ENCODE peak calls at places on chromosomes 5 and 9, in seven cellular contexts. M is A549, C is neural progenitor cell, K is lower leg skin, I is colonic mucosa, H is IMR-90, T is foreskin fibroblast. E is an unnamed sample.

GRCh38 chr5:101728933-101729332 is 567.2 kb downstream of the SLCO4C1 start:
- DNase-seq in M (peak; percentile 15), C (peak; percentile 34), K (no peak), I (no peak), H (no peak), T (no peak), E (no peak)

GRCh38 chr9:98798254-98798653 is 1.9 kb upstream of the ANKS6 start:
- DNase-seq in M (no peak), C (no peak), K (no peak), I (no peak), H (no peak), T (no peak), E (no peak)

GRCh38 chr5:20213803-20214202 is 225.8 kb upstream of the CDH18 start:
- DNase-seq in M (no peak), C (no peak), K (no peak), I (no peak), H (no peak), T (no peak), E (peak; percentile 34)

GRCh38 chr9:134396258-134396742 is 70.0 kb downstream of the RXRA start:
- DNase-seq in M (no peak), C (no peak), K (no peak), I (no peak), H (no peak), T (no peak), E (no peak)

GRCh38 chr5:174352681-174353080 is 307.2 kb downstream of the NSG2 start:
- DNase-seq in M (no peak), C (no peak), K (no peak), I (no peak), H (no peak), T (no peak), E (no peak)

GRCh38 chr9:115593587-115594091 is 475.7 kb upstream of the TNC start:
- DNase-seq in M (peak; percentile 61), C (peak; percentile 61), K (no peak), I (no peak), H (peak; percentile 78), T (peak; percentile 42), E (peak; percentile 70)

GRCh38 chr9:131255731-131256197 is 20.5 kb downstream of the FAM78A start:
- DNase-seq in M (no peak), C (no peak), K (no peak), I (no peak), H (no peak), T (no peak), E (no peak)

GRCh38 chr9:3850083-3850482 is 324.3 kb upstream of the RFX3 start:
- DNase-seq in M (no peak), C (no peak), K (no peak), I (no peak), H (no peak), T (no peak), E (no peak)

GRCh38 chr5:134515801-134516200 is 9.7 kb upstream of the JADE2 start:
- DNase-seq in M (no peak), C (no peak), K (no peak), I (no peak), H (no peak), T (no peak), E (no peak)

GRCh38 chr9:437066-438015 is 222.7 kb downstream of the DOCK8 start:
- DNase-seq in M (no peak), C (no peak), K (no peak), I (no peak), H (peak; percentile 77), T (peak; percentile 6), E (peak; percentile 57)

GRCh38 chr5:36177715-36178556 is 26.0 kb downstream of the SKP2 start:
- DNase-seq in M (peak; percentile 56), C (peak; percentile 50), K (no peak), I (no peak), H (peak; percentile 65), T (peak; percentile 20), E (peak; percentile 67)
- TF ChIP-seq CTCF in M (peak; percentile 65), C (peak; percentile 61), K (no peak), I (peak; percentile 45), H (peak; percentile 63), T (peak; percentile 52), E (peak; percentile 45)

GRCh38 chr9:117704597-117704996 is 394 bp downstream of the TLR4 start:
- DNase-seq in M (no peak), C (no peak), K (no peak), I (no peak), H (no peak), T (no peak), E (no peak)
- H3K4me3 ChIP-seq in M (no peak overlapping the region), C (no peak overlapping the region), K (peak overlapping the region; percentile 41), I (peak overlapping the region; percentile 12), H (no peak overlapping the region), T (peak overlapping the region; percentile 41), E (peak overlapping the region; percentile 52)

DNA sequence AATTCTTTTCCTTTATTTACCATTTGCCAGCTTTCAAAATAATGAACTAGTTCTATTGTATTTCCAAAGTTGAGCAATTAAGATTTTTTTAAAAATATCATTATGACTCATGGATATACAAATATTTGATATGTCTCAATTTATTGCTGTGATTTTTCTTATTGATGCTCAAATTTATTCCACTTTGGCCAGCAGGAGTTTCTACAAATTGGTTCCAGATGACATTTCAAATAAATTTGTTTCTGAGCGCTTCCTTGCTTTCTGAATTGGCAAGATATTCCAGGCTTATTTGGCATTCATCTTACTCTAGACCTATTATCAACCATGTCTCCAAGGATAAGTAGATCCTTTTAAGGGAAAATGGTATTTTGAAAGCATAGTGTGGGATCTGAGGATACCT is 58.5 kb upstream of the TJP2 start:
- DNase-seq in M (no peak), C (no peak), K (no peak), I (no peak), H (no peak), T (peak; percentile 45), E (no peak)
- TF ChIP-seq CTCF in M (no peak), C (no peak), K (no peak), I (no peak), H (no peak), T (no peak), E (no peak)

GRCh38 chr5:14039063-14039462 is 94.6 kb upstream of the DNAH5 start:
- DNase-seq in M (peak; percentile 33), C (no peak), K (no peak), I (no peak), H (peak; percentile 51), T (no peak), E (peak; percentile 45)

GRCh38 chr5:14039576-14039975 is 95.1 kb upstream of the DNAH5 start:
- DNase-seq in M (peak; percentile 41), C (no peak), K (no peak), I (no peak), H (peak; percentile 84), T (no peak), E (peak; percentile 50)

GRCh38 chr5:14036947-14037346 is 92.5 kb upstream of the DNAH5 start:
- DNase-seq in M (no peak), C (no peak), K (no peak), I (no peak), H (peak; percentile 52), T (no peak), E (peak; percentile 36)

GRCh38 chr5:14036514-14036913 is 92.0 kb upstream of the DNAH5 start:
- DNase-seq in M (peak; percentile 86), C (peak; percentile 24), K (no peak), I (no peak), H (peak; percentile 69), T (no peak), E (no peak)

GRCh38 chr5:14038341-14038959 is 94.0 kb upstream of the DNAH5 start:
- DNase-seq in M (peak; percentile 87), C (no peak), K (no peak), I (no peak), H (peak; percentile 97), T (peak; percentile 98), E (peak; percentile 85)
- H3K4me3 ChIP-seq in M (no peak overlapping the region), C (no peak overlapping the region), K (no peak overlapping the region), I (no peak overlapping the region), H (no peak overlapping the region), T (no peak overlapping the region), E (no peak overlapping the region)

GRCh38 chr5:1172007-1172581 is 29.3 kb upstream of the SLC6A19 start:
- DNase-seq in M (no peak), C (no peak), K (no peak), I (no peak), H (no peak), T (no peak), E (no peak)
- TF ChIP-seq CTCF in M (no peak), C (no peak), K (no peak), I (no peak), H (no peak), T (no peak), E (no peak)

GRCh38 chr9:137416563-137417151 is 6.3 kb downstream of the EXD3 start:
- DNase-seq in M (no peak), C (no peak), K (no peak), I (no peak), H (no peak), T (no peak), E (no peak)
- H3K4me3 ChIP-seq in M (no peak overlapping the region), C (no peak overlapping the region), K (no peak overlapping the region), I (no peak overlapping the region), H (no peak overlapping the region), T (no peak overlapping the region), E (no peak overlapping the region)

DNA sequence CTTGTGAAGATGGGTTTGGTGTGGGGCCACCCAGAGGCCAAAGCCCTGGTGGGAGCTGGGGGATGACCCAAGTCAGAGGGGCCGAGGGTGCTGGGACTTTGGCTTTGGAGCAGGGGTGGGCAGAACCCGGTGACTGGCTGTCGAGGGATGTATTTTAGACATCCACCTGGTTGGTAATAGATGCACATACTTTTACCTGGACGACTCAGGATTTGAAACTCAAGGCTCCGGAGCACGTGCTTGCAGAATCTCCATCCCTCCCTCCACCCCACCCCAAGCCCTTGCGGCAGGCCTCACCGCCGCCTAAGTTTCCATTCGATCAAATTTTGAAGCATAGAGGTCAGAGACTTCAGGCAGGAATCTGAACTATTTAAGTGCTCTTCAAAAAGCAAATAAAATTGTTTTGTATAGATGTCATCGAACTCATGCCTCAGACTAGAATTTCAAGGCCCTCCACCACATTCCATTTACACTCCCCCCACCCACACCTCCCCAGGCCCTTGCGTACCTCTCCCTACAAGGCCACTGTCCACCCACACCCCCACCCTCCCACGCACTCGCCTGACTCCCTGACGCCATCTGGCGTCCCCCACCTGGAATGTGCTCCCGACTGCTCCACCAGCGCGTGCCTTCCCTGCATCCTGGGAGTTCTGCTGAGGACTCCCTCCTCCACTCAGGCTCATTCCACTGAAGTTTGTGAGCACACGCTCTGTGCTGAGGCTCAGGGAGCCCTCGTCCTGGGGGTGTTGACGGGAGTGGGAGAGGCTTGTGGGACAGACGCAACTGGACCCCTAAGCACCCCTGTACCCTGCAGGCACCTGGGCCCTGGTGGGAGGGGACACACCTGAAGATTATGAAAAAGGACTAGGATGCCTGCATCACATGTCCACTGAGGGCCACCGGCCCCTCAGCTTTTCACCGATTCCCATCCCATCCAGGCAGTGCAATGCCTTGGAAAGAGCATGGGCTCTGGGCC is 56.4 kb upstream of the RPL26L1 start:
- DNase-seq in M (peak; percentile 99), C (peak; percentile 61), K (no peak), I (peak; percentile 60), H (peak; percentile 99), T (peak; percentile 80), E (peak; percentile 96)
- TF ChIP-seq CTCF in M (peak; percentile 60), C (peak; percentile 58), K (no peak), I (no peak), H (peak; percentile 64), T (peak; percentile 30), E (peak; percentile 72)

E was measured in astrocyte of the spinal cord.